ENCODE peak calls at places on chromosomes 4 and X, in eight cellular contexts. D is right lobe of liver; O is WERI-Rb-1; T is BJ; S is lower lobe of right lung; V is CD4-positive, alpha-beta T cell; A is body of pancreas; X is tibial artery. Q is an unnamed sample.

GRCh38 chr4:38278255-38278654 is 318.1 kb downstream of the PTTG2 start:
- DNase-seq in T (no peak), V (no peak), X (no peak), S (no peak), O (no peak), A (no peak), D (no peak), Q (no peak)

GRCh38 chrX:115972717-115973116 is 197.8 kb upstream of the AGTR2 start:
- DNase-seq in O (no peak), X (no peak), A (no peak), S (no peak), D (no peak), V (no peak), T (no peak), Q (no peak)

GRCh38 chrX:139201924-139202323 is 328.6 kb upstream of the F9 start:
- DNase-seq in T (no peak), O (no peak), X (no peak), D (no peak), V (no peak), S (no peak), A (no peak), Q (no peak)

GRCh38 chrX:63561425-63561824 is 210.3 kb upstream of the SPIN4 start:
- DNase-seq in A (no peak), S (no peak), X (no peak), D (no peak), O (no peak), T (no peak), V (no peak), Q (no peak)

GRCh38 chrX:147912093-147912801 is 528 bp downstream of the FMR1 start:
- DNase-seq in D (peak; percentile 62), O (peak; percentile 15), X (peak; percentile 64), A (peak; percentile 27), V (peak; percentile 1), S (peak; percentile 39), T (no peak), Q (peak; percentile 23)

GRCh38 chr4:26964994-26965393 is 104.4 kb downstream of the STIM2 start:
- DNase-seq in D (no peak), O (no peak), X (no peak), A (no peak), T (no peak), S (no peak), V (no peak), Q (no peak)

GRCh38 chrX:151167791-151168345 is 8.5 kb upstream of the GPR50 start:
- DNase-seq in S (no peak), A (no peak), V (no peak), X (no peak), T (no peak), O (no peak), D (no peak), Q (no peak)

GRCh38 chrX:46260502-46260901 is 284.7 kb downstream of the ZNF674 start:
- DNase-seq in S (no peak), D (no peak), A (no peak), X (no peak), T (no peak), V (no peak), O (no peak), Q (no peak)

GRCh38 chrX:48813605-48814004 is 11.7 kb downstream of the HDAC6 start:
- DNase-seq in V (no peak), D (no peak), S (no peak), X (no peak), O (no peak), A (no peak), T (no peak), Q (no peak)

GRCh38 chr4:36285784-36286480 is 4.5 kb downstream of the DTHD1 start:
- DNase-seq in A (no peak), T (no peak), S (no peak), D (no peak), V (peak; percentile 43), O (no peak), X (no peak), Q (no peak)

GRCh38 chr4:35105486-35105885 is 1138.8 kb downstream of the ARAP2 start:
- DNase-seq in X (no peak), V (no peak), O (no peak), D (no peak), S (no peak), A (no peak), T (no peak), Q (no peak)

GRCh38 chr4:52841707-52842456 is 20.2 kb upstream of the RASL11B start:
- DNase-seq in A (no peak), T (no peak), X (no peak), S (no peak), O (no peak), D (no peak), V (no peak), Q (no peak)

GRCh38 chrX:103183912-103184311 is 31.0 kb upstream of the BEX4 start:
- DNase-seq in D (no peak), A (no peak), S (no peak), T (no peak), X (no peak), V (no peak), O (no peak), Q (no peak)

GRCh38 chr4:185357733-185358440 is 37.8 kb downstream of the LRP2BP start:
- DNase-seq in A (no peak), V (no peak), X (no peak), O (no peak), S (no peak), D (no peak), T (no peak), Q (no peak)

GRCh38 chrX:129831486-129831885 is 12.2 kb downstream of the ZDHHC9 start:
- DNase-seq in O (no peak), A (no peak), X (no peak), S (no peak), T (no peak), V (no peak), D (no peak), Q (no peak)

GRCh38 chr4:164949448-164950118 is 27.9 kb downstream of the TRIM61 start:
- DNase-seq in X (no peak), V (no peak), D (no peak), S (no peak), A (no peak), T (no peak), O (no peak), Q (peak; percentile 18)
- TF ChIP-seq CTCF in X (no peak), V (no peak), D (no peak), S (no peak), A (no peak), T (peak; percentile 22), O (peak; percentile 59), Q (no peak)

GRCh38 chr4:140367738-140368137 is 5.7 kb upstream of the SCOC start:
- DNase-seq in V (no peak), A (no peak), D (no peak), X (no peak), T (no peak), O (no peak), S (no peak), Q (no peak)

GRCh38 chr4:140368686-140369085 is 4.8 kb upstream of the SCOC start:
- DNase-seq in T (no peak), A (no peak), V (no peak), S (no peak), O (no peak), D (no peak), X (no peak), Q (no peak)

GRCh38 chr4:140374130-140374477 is 658 bp downstream of the SCOC start:
- DNase-seq in O (no peak), A (no peak), V (no peak), T (no peak), S (no peak), D (no peak), X (no peak), Q (no peak)

GRCh38 chr4:140373328-140374129 is at the start of gene SCOC:
- DNase-seq in A (peak; percentile 98), O (peak; percentile 100), T (peak; percentile 97), X (peak; percentile 100), S (peak; percentile 99), D (peak; percentile 99), V (peak; percentile 90), Q (peak; percentile 98)

GRCh38 chr4:140372607-140373327 is 679 bp upstream of the SCOC start:
- DNase-seq in A (no peak), D (no peak), T (no peak), O (peak; percentile 34), S (no peak), V (no peak), X (no peak), Q (no peak)
- TF ChIP-seq CTCF in A (peak; percentile 33), D (no peak), T (peak; percentile 20), O (no peak), S (peak; percentile 13), V (peak; percentile 26), X (peak; percentile 32), Q (no peak)

DNA sequence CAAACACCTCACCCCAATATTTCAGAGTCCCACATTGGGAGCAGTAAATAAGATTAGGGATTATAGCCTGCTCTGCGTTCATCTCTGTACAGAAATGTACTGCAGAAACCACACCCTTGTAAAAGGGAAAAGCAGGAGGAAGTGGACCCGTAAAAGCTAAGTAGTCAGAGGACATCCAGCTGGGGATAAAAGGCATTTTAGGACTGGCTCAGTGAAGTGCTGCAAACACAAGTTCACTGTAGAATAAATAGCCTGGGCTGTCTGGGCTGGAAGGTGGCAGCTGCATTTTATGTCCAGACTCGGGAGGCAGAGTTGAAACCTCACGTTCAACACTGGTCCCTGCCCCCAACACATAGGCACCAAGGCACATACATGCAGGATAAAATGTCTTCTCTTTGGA is 178.7 kb upstream of the FAT1 start:
- DNase-seq in D (no peak), T (no peak), S (no peak), O (no peak), V (no peak), X (no peak), A (no peak), Q (no peak)
- TF ChIP-seq CTCF in D (no peak), T (no peak), S (no peak), O (no peak), V (no peak), X (no peak), A (no peak), Q (no peak)

GRCh38 chrX:135481696-135482179 is 38.7 kb upstream of the INTS6L start:
- DNase-seq in V (no peak), T (no peak), S (no peak), O (no peak), D (no peak), X (no peak), A (no peak), Q (no peak)

GRCh38 chrX:135480076-135480475 is 40.4 kb upstream of the INTS6L start:
- DNase-seq in O (no peak), S (no peak), T (no peak), A (no peak), V (no peak), D (no peak), X (no peak), Q (no peak)

GRCh38 chrX:135489542-135489941 is 30.9 kb upstream of the INTS6L start:
- DNase-seq in T (no peak), X (no peak), V (no peak), D (no peak), S (no peak), O (no peak), A (no peak), Q (no peak)

DNA sequence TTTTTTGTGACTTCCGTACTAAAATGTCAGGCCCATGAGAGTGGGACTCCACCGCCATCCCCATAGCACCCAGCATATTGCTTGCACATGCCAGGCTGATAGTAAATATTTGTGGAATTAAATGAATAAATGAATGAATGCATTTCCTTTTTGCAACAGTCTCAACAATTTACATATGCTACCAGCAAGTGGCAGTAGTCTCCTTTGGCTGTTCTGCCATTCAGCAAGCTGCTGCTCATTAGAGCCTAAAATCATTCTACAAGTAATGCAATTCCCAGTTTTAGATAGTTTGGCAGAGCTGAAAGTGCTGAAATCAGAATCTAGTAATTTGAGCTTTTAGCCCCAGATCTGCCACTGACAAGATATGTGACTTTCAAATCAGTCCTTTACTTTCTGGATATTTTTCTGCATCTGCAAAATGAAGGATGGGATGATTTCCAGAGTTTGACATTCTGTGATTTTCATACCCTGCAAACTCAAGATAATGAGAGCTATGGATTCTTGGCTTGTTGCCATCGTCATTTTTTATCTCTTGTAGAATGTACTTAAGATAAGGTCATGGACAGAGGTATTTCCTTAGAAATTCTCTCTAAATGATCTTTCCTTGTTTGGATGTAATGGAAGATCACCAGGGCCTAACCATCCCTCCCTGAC is 35.7 kb upstream of the INTS6L start:
- DNase-seq in T (peak; percentile 11), X (no peak), O (no peak), A (peak; percentile 10), V (no peak), D (no peak), S (no peak), Q (no peak)
- TF ChIP-seq CTCF in T (peak; percentile 59), X (peak; percentile 49), O (peak; percentile 51), A (peak; percentile 54), V (peak; percentile 69), D (peak; percentile 52), S (peak; percentile 53), Q (peak; percentile 40)

Q was measured in nephron progenitor cell.